ENCODE peak calls at places on chromosomes 6 and 20, in eight cellular contexts. One of them, this sample, is unnamed.

GRCh38 chr6:142537612-142538478 is 236.0 kb downstream of the ADGRG6 start:
- DNase-seq in amniotic stem cell: no peak
- DNase-seq in stimulated activated CD4-positive, alpha-beta T cell treated with anti-CD3 and anti-CD28 coated beads, Interleukin-4, amount 100 ng/mL, for 48 hours: peak; percentile 8
- DNase-seq in right cardiac atrium: no peak
- DNase-seq in GM12865: peak; percentile 35
- DNase-seq in HuH-7.5: peak; percentile 14
- DNase-seq in neural crest cell: no peak
- DNase-seq in uterus: no peak
- DNase-seq in this sample: peak; percentile 1

GRCh38 chr6:6811151-6812002 is 222.9 kb downstream of the LY86 start:
- DNase-seq in amniotic stem cell: no peak
- DNase-seq in stimulated activated CD4-positive, alpha-beta T cell treated with anti-CD3 and anti-CD28 coated beads, Interleukin-4, amount 100 ng/mL, for 48 hours: no peak
- DNase-seq in right cardiac atrium: peak; percentile 33
- DNase-seq in GM12865: peak; percentile 33
- DNase-seq in HuH-7.5: peak; percentile 26
- DNase-seq in neural crest cell: no peak
- DNase-seq in uterus: no peak
- DNase-seq in this sample: peak; percentile 49

GRCh38 chr20:40938020-40938419 is 90.6 kb upstream of the TOP1 start:
- DNase-seq in amniotic stem cell: no peak
- DNase-seq in stimulated activated CD4-positive, alpha-beta T cell treated with anti-CD3 and anti-CD28 coated beads, Interleukin-4, amount 100 ng/mL, for 48 hours: no peak
- DNase-seq in right cardiac atrium: no peak
- DNase-seq in GM12865: no peak
- DNase-seq in HuH-7.5: peak; percentile 36
- DNase-seq in neural crest cell: no peak
- DNase-seq in uterus: no peak
- DNase-seq in this sample: no peak

GRCh38 chr6:37653933-37654565 is 43.6 kb downstream of the MDGA1 start:
- DNase-seq in amniotic stem cell: no peak
- DNase-seq in stimulated activated CD4-positive, alpha-beta T cell treated with anti-CD3 and anti-CD28 coated beads, Interleukin-4, amount 100 ng/mL, for 48 hours: peak; percentile 51
- DNase-seq in right cardiac atrium: no peak
- DNase-seq in GM12865: peak; percentile 67
- DNase-seq in HuH-7.5: no peak
- DNase-seq in neural crest cell: peak; percentile 34
- DNase-seq in uterus: no peak
- DNase-seq in this sample: no peak

GRCh38 chr20:19079536-19080299 is 132.7 kb upstream of the SLC24A3 start:
- DNase-seq in amniotic stem cell: no peak
- DNase-seq in stimulated activated CD4-positive, alpha-beta T cell treated with anti-CD3 and anti-CD28 coated beads, Interleukin-4, amount 100 ng/mL, for 48 hours: no peak
- DNase-seq in right cardiac atrium: no peak
- DNase-seq in GM12865: no peak
- DNase-seq in HuH-7.5: no peak
- DNase-seq in neural crest cell: no peak
- DNase-seq in uterus: no peak
- DNase-seq in this sample: no peak

GRCh38 chr6:165820934-165821333 is 157.9 kb upstream of the PDE10A start:
- DNase-seq in amniotic stem cell: no peak
- DNase-seq in stimulated activated CD4-positive, alpha-beta T cell treated with anti-CD3 and anti-CD28 coated beads, Interleukin-4, amount 100 ng/mL, for 48 hours: no peak
- DNase-seq in right cardiac atrium: no peak
- DNase-seq in GM12865: no peak
- DNase-seq in HuH-7.5: no peak
- DNase-seq in neural crest cell: no peak
- DNase-seq in uterus: no peak
- DNase-seq in this sample: no peak

GRCh38 chr6:2818593-2818992 is 23.1 kb downstream of the SERPINB1 start:
- DNase-seq in amniotic stem cell: peak; percentile 20
- DNase-seq in stimulated activated CD4-positive, alpha-beta T cell treated with anti-CD3 and anti-CD28 coated beads, Interleukin-4, amount 100 ng/mL, for 48 hours: no peak
- DNase-seq in right cardiac atrium: no peak
- DNase-seq in GM12865: no peak
- DNase-seq in HuH-7.5: no peak
- DNase-seq in neural crest cell: no peak
- DNase-seq in uterus: no peak
- DNase-seq in this sample: no peak

GRCh38 chr6:4291453-4292403 is 156.4 kb upstream of the ECI2 start:
- DNase-seq in amniotic stem cell: no peak
- DNase-seq in stimulated activated CD4-positive, alpha-beta T cell treated with anti-CD3 and anti-CD28 coated beads, Interleukin-4, amount 100 ng/mL, for 48 hours: no peak
- DNase-seq in right cardiac atrium: no peak
- DNase-seq in GM12865: no peak
- DNase-seq in HuH-7.5: no peak
- DNase-seq in neural crest cell: no peak
- DNase-seq in uterus: no peak
- DNase-seq in this sample: no peak

GRCh38 chr6:165889636-165890403 is 226.8 kb upstream of the PDE10A start:
- DNase-seq in amniotic stem cell: no peak
- DNase-seq in stimulated activated CD4-positive, alpha-beta T cell treated with anti-CD3 and anti-CD28 coated beads, Interleukin-4, amount 100 ng/mL, for 48 hours: no peak
- DNase-seq in right cardiac atrium: peak; percentile 26
- DNase-seq in GM12865: peak; percentile 35
- DNase-seq in HuH-7.5: no peak
- DNase-seq in neural crest cell: peak; percentile 54
- DNase-seq in uterus: no peak
- DNase-seq in this sample: no peak

GRCh38 chr6:161498359-161498758 is 224.5 kb upstream of the AGPAT4 start:
- DNase-seq in amniotic stem cell: no peak
- DNase-seq in stimulated activated CD4-positive, alpha-beta T cell treated with anti-CD3 and anti-CD28 coated beads, Interleukin-4, amount 100 ng/mL, for 48 hours: no peak
- DNase-seq in right cardiac atrium: no peak
- DNase-seq in GM12865: peak; percentile 18
- DNase-seq in HuH-7.5: peak; percentile 9
- DNase-seq in neural crest cell: no peak
- DNase-seq in uterus: no peak
- DNase-seq in this sample: no peak

GRCh38 chr6:15254074-15254975 is 8.5 kb downstream of the JARID2 start:
- DNase-seq in amniotic stem cell: no peak
- DNase-seq in stimulated activated CD4-positive, alpha-beta T cell treated with anti-CD3 and anti-CD28 coated beads, Interleukin-4, amount 100 ng/mL, for 48 hours: no peak
- DNase-seq in right cardiac atrium: no peak
- DNase-seq in GM12865: peak; percentile 86
- DNase-seq in HuH-7.5: no peak
- DNase-seq in neural crest cell: no peak
- DNase-seq in uterus: no peak
- DNase-seq in this sample: no peak

GRCh38 chr20:1579488-1579887 is 22.0 kb upstream of the SIRPD start:
- DNase-seq in amniotic stem cell: no peak
- DNase-seq in stimulated activated CD4-positive, alpha-beta T cell treated with anti-CD3 and anti-CD28 coated beads, Interleukin-4, amount 100 ng/mL, for 48 hours: no peak
- DNase-seq in right cardiac atrium: no peak
- DNase-seq in GM12865: no peak
- DNase-seq in HuH-7.5: no peak
- DNase-seq in neural crest cell: no peak
- DNase-seq in uterus: no peak
- DNase-seq in this sample: no peak

GRCh38 chr20:38665094-38665493 is 59.2 kb upstream of the SLC32A1 start:
- DNase-seq in amniotic stem cell: no peak
- DNase-seq in stimulated activated CD4-positive, alpha-beta T cell treated with anti-CD3 and anti-CD28 coated beads, Interleukin-4, amount 100 ng/mL, for 48 hours: no peak
- DNase-seq in right cardiac atrium: no peak
- DNase-seq in GM12865: no peak
- DNase-seq in HuH-7.5: no peak
- DNase-seq in neural crest cell: no peak
- DNase-seq in uterus: no peak
- DNase-seq in this sample: no peak

GRCh38 chr6:29602564-29603361 is 17.8 kb downstream of the OR2H2 start:
- DNase-seq in amniotic stem cell: no peak
- DNase-seq in stimulated activated CD4-positive, alpha-beta T cell treated with anti-CD3 and anti-CD28 coated beads, Interleukin-4, amount 100 ng/mL, for 48 hours: no peak
- DNase-seq in right cardiac atrium: no peak
- DNase-seq in GM12865: peak; percentile 16
- DNase-seq in HuH-7.5: no peak
- DNase-seq in neural crest cell: peak; percentile 34
- DNase-seq in uterus: no peak
- DNase-seq in this sample: peak; percentile 16

GRCh38 chr20:62598761-62599194 is 43.5 kb upstream of the SLCO4A1 start:
- DNase-seq in amniotic stem cell: no peak
- DNase-seq in stimulated activated CD4-positive, alpha-beta T cell treated with anti-CD3 and anti-CD28 coated beads, Interleukin-4, amount 100 ng/mL, for 48 hours: no peak
- DNase-seq in right cardiac atrium: peak; percentile 27
- DNase-seq in GM12865: peak; percentile 70
- DNase-seq in HuH-7.5: peak; percentile 69
- DNase-seq in neural crest cell: no peak
- DNase-seq in uterus: no peak
- DNase-seq in this sample: no peak

GRCh38 chr20:3808141-3808479 is 12.0 kb downstream of the CDC25B start:
- DNase-seq in amniotic stem cell: peak; percentile 70
- DNase-seq in stimulated activated CD4-positive, alpha-beta T cell treated with anti-CD3 and anti-CD28 coated beads, Interleukin-4, amount 100 ng/mL, for 48 hours: no peak
- DNase-seq in right cardiac atrium: peak; percentile 87
- DNase-seq in GM12865: no peak
- DNase-seq in HuH-7.5: no peak
- DNase-seq in neural crest cell: no peak
- DNase-seq in uterus: peak; percentile 78
- DNase-seq in this sample: no peak

GRCh38 chr20:34269996-34270627 is 28.9 kb downstream of the ASIP start:
- DNase-seq in amniotic stem cell: no peak
- DNase-seq in stimulated activated CD4-positive, alpha-beta T cell treated with anti-CD3 and anti-CD28 coated beads, Interleukin-4, amount 100 ng/mL, for 48 hours: no peak
- DNase-seq in right cardiac atrium: no peak
- DNase-seq in GM12865: no peak
- DNase-seq in HuH-7.5: no peak
- DNase-seq in neural crest cell: no peak
- DNase-seq in uterus: peak; percentile 22
- DNase-seq in this sample: no peak

GRCh38 chr6:130065616-130066015 is 47.2 kb downstream of the L3MBTL3 start:
- DNase-seq in amniotic stem cell: no peak
- DNase-seq in stimulated activated CD4-positive, alpha-beta T cell treated with anti-CD3 and anti-CD28 coated beads, Interleukin-4, amount 100 ng/mL, for 48 hours: no peak
- DNase-seq in right cardiac atrium: no peak
- DNase-seq in GM12865: no peak
- DNase-seq in HuH-7.5: no peak
- DNase-seq in neural crest cell: no peak
- DNase-seq in uterus: no peak
- DNase-seq in this sample: no peak

GRCh38 chr20:21074605-21075336 is 31.4 kb downstream of the LINC00237 start:
- DNase-seq in amniotic stem cell: no peak
- DNase-seq in stimulated activated CD4-positive, alpha-beta T cell treated with anti-CD3 and anti-CD28 coated beads, Interleukin-4, amount 100 ng/mL, for 48 hours: no peak
- DNase-seq in right cardiac atrium: no peak
- DNase-seq in GM12865: peak; percentile 68
- DNase-seq in HuH-7.5: no peak
- DNase-seq in neural crest cell: no peak
- DNase-seq in uterus: no peak
- DNase-seq in this sample: no peak

GRCh38 chr20:58697201-58697866 is 4.7 kb downstream of the NPEPL1 start:
- DNase-seq in amniotic stem cell: no peak
- DNase-seq in stimulated activated CD4-positive, alpha-beta T cell treated with anti-CD3 and anti-CD28 coated beads, Interleukin-4, amount 100 ng/mL, for 48 hours: no peak
- DNase-seq in right cardiac atrium: no peak
- DNase-seq in GM12865: no peak
- DNase-seq in HuH-7.5: no peak
- DNase-seq in neural crest cell: no peak
- DNase-seq in uterus: peak; percentile 8
- DNase-seq in this sample: no peak

GRCh38 chr6:107704377-107705013 is 119.6 kb downstream of the SCML4 start:
- DNase-seq in amniotic stem cell: no peak
- DNase-seq in stimulated activated CD4-positive, alpha-beta T cell treated with anti-CD3 and anti-CD28 coated beads, Interleukin-4, amount 100 ng/mL, for 48 hours: no peak
- DNase-seq in right cardiac atrium: no peak
- DNase-seq in GM12865: peak; percentile 55
- DNase-seq in HuH-7.5: peak; percentile 53
- DNase-seq in neural crest cell: peak; percentile 66
- DNase-seq in uterus: no peak
- DNase-seq in this sample: no peak

GRCh38 chr6:44190712-44191111 is 26.0 kb upstream of the MYMX start:
- DNase-seq in amniotic stem cell: no peak
- DNase-seq in stimulated activated CD4-positive, alpha-beta T cell treated with anti-CD3 and anti-CD28 coated beads, Interleukin-4, amount 100 ng/mL, for 48 hours: no peak
- DNase-seq in right cardiac atrium: no peak
- DNase-seq in GM12865: peak; percentile 54
- DNase-seq in HuH-7.5: no peak
- DNase-seq in neural crest cell: no peak
- DNase-seq in uterus: no peak
- DNase-seq in this sample: no peak

GRCh38 chr20:62816879-62817873 is at the start of gene COL9A3:
- DNase-seq in amniotic stem cell: no peak
- DNase-seq in stimulated activated CD4-positive, alpha-beta T cell treated with anti-CD3 and anti-CD28 coated beads, Interleukin-4, amount 100 ng/mL, for 48 hours: no peak
- DNase-seq in right cardiac atrium: no peak
- DNase-seq in GM12865: no peak
- DNase-seq in HuH-7.5: no peak
- DNase-seq in neural crest cell: peak; percentile 59
- DNase-seq in uterus: no peak
- DNase-seq in this sample: no peak

GRCh38 chr6:44245912-44246662 is 814 bp upstream of the HSP90AB1 start:
- DNase-seq in amniotic stem cell: no peak
- DNase-seq in stimulated activated CD4-positive, alpha-beta T cell treated with anti-CD3 and anti-CD28 coated beads, Interleukin-4, amount 100 ng/mL, for 48 hours: peak; percentile 84
- DNase-seq in right cardiac atrium: peak; percentile 93
- DNase-seq in GM12865: peak; percentile 93
- DNase-seq in HuH-7.5: peak; percentile 70
- DNase-seq in neural crest cell: peak; percentile 91
- DNase-seq in uterus: peak; percentile 92
- DNase-seq in this sample: peak; percentile 83

GRCh38 chr6:25880601-25881000 is 6.6 kb upstream of the SLC17A3 start:
- DNase-seq in amniotic stem cell: no peak
- DNase-seq in stimulated activated CD4-positive, alpha-beta T cell treated with anti-CD3 and anti-CD28 coated beads, Interleukin-4, amount 100 ng/mL, for 48 hours: no peak
- DNase-seq in right cardiac atrium: no peak
- DNase-seq in GM12865: no peak
- DNase-seq in HuH-7.5: no peak
- DNase-seq in neural crest cell: no peak
- DNase-seq in uterus: no peak
- DNase-seq in this sample: no peak

GRCh38 chr6:152399409-152399808 is 237.8 kb downstream of the SYNE1 start:
- DNase-seq in amniotic stem cell: no peak
- DNase-seq in stimulated activated CD4-positive, alpha-beta T cell treated with anti-CD3 and anti-CD28 coated beads, Interleukin-4, amount 100 ng/mL, for 48 hours: no peak
- DNase-seq in right cardiac atrium: peak; percentile 44
- DNase-seq in GM12865: no peak
- DNase-seq in HuH-7.5: no peak
- DNase-seq in neural crest cell: no peak
- DNase-seq in uterus: no peak
- DNase-seq in this sample: no peak

GRCh38 chr6:130841128-130841728 is 14.0 kb downstream of the SMLR1 start:
- DNase-seq in amniotic stem cell: no peak
- DNase-seq in stimulated activated CD4-positive, alpha-beta T cell treated with anti-CD3 and anti-CD28 coated beads, Interleukin-4, amount 100 ng/mL, for 48 hours: no peak
- DNase-seq in right cardiac atrium: no peak
- DNase-seq in GM12865: no peak
- DNase-seq in HuH-7.5: no peak
- DNase-seq in neural crest cell: no peak
- DNase-seq in uterus: no peak
- DNase-seq in this sample: no peak

GRCh38 chr20:46025376-46025783 is 3.6 kb upstream of the SLC12A5 start:
- DNase-seq in amniotic stem cell: no peak
- DNase-seq in stimulated activated CD4-positive, alpha-beta T cell treated with anti-CD3 and anti-CD28 coated beads, Interleukin-4, amount 100 ng/mL, for 48 hours: no peak
- DNase-seq in right cardiac atrium: no peak
- DNase-seq in GM12865: no peak
- DNase-seq in HuH-7.5: no peak
- DNase-seq in neural crest cell: no peak
- DNase-seq in uterus: no peak
- DNase-seq in this sample: no peak

GRCh38 chr6:35152067-35152707 is 11.0 kb upstream of the TCP11 start:
- DNase-seq in amniotic stem cell: no peak
- DNase-seq in stimulated activated CD4-positive, alpha-beta T cell treated with anti-CD3 and anti-CD28 coated beads, Interleukin-4, amount 100 ng/mL, for 48 hours: no peak
- DNase-seq in right cardiac atrium: no peak
- DNase-seq in GM12865: no peak
- DNase-seq in HuH-7.5: no peak
- DNase-seq in neural crest cell: no peak
- DNase-seq in uterus: no peak
- DNase-seq in this sample: no peak

GRCh38 chr6:166529571-166529970 is 56.9 kb downstream of the RAMACL start:
- DNase-seq in amniotic stem cell: no peak
- DNase-seq in stimulated activated CD4-positive, alpha-beta T cell treated with anti-CD3 and anti-CD28 coated beads, Interleukin-4, amount 100 ng/mL, for 48 hours: no peak
- DNase-seq in right cardiac atrium: no peak
- DNase-seq in GM12865: no peak
- DNase-seq in HuH-7.5: no peak
- DNase-seq in neural crest cell: no peak
- DNase-seq in uterus: no peak
- DNase-seq in this sample: no peak

GRCh38 chr6:167907837-167908681 is 81.3 kb downstream of the AFDN start:
- DNase-seq in amniotic stem cell: no peak
- DNase-seq in stimulated activated CD4-positive, alpha-beta T cell treated with anti-CD3 and anti-CD28 coated beads, Interleukin-4, amount 100 ng/mL, for 48 hours: no peak
- DNase-seq in right cardiac atrium: no peak
- DNase-seq in GM12865: no peak
- DNase-seq in HuH-7.5: no peak
- DNase-seq in neural crest cell: no peak
- DNase-seq in uterus: no peak
- DNase-seq in this sample: no peak

GRCh38 chr20:11350126-11351005 is 567.3 kb upstream of the BTBD3 start:
- DNase-seq in amniotic stem cell: no peak
- DNase-seq in stimulated activated CD4-positive, alpha-beta T cell treated with anti-CD3 and anti-CD28 coated beads, Interleukin-4, amount 100 ng/mL, for 48 hours: no peak
- DNase-seq in right cardiac atrium: no peak
- DNase-seq in GM12865: no peak
- DNase-seq in HuH-7.5: no peak
- DNase-seq in neural crest cell: peak; percentile 4
- DNase-seq in uterus: peak; percentile 16
- DNase-seq in this sample: no peak

GRCh38 chr6:7561153-7561964 is 19.9 kb downstream of the DSP start:
- DNase-seq in amniotic stem cell: no peak
- DNase-seq in stimulated activated CD4-positive, alpha-beta T cell treated with anti-CD3 and anti-CD28 coated beads, Interleukin-4, amount 100 ng/mL, for 48 hours: no peak
- DNase-seq in right cardiac atrium: no peak
- DNase-seq in GM12865: no peak
- DNase-seq in HuH-7.5: peak; percentile 37
- DNase-seq in neural crest cell: no peak
- DNase-seq in uterus: no peak
- DNase-seq in this sample: no peak

GRCh38 chr6:26478985-26479278 is 21.2 kb upstream of the BTN1A1 start:
- DNase-seq in amniotic stem cell: no peak
- DNase-seq in stimulated activated CD4-positive, alpha-beta T cell treated with anti-CD3 and anti-CD28 coated beads, Interleukin-4, amount 100 ng/mL, for 48 hours: no peak
- DNase-seq in right cardiac atrium: no peak
- DNase-seq in GM12865: no peak
- DNase-seq in HuH-7.5: no peak
- DNase-seq in neural crest cell: no peak
- DNase-seq in uterus: no peak
- DNase-seq in this sample: no peak

This sample was measured in NCI-H1930.